ENCODE peak calls at places on chromosomes 6 and 20, in eight cellular contexts. N is IMR-90, P is lower lobe of right lung, M is fibroblast of lung, D is left lung, V is pancreas, L is upper lobe of right lung, I is left ventricle myocardium inferior. C is an unnamed sample.
A peak's percentile ranks its signal among the peaks of the same experiment; 100 is the strongest.

GRCh38 chr20:6767536-6768227 is at the start of gene BMP2:
- DNase-seq in V (peak; percentile 68), M (peak; percentile 63), I (peak; percentile 69), D (peak; percentile 51), N (peak; percentile 50), P (peak; percentile 67), L (peak; percentile 82), C (no peak)

GRCh38 chr6:27608916-27609883 is 136.3 kb upstream of the ZNF184 start:
- DNase-seq in I (no peak), P (no peak), V (no peak), D (no peak), M (peak; percentile 75), N (peak; percentile 60), L (no peak), C (no peak)

GRCh38 chr20:8254911-8255582 is 123.0 kb downstream of the PLCB1 start:
- DNase-seq in D (no peak), V (no peak), I (no peak), P (no peak), M (peak; percentile 72), L (no peak), N (peak; percentile 82), C (no peak)

GRCh38 chr6:144725731-144726522 is 440.8 kb downstream of the UTRN start:
- DNase-seq in I (peak; percentile 21), N (no peak), P (no peak), V (no peak), L (no peak), M (no peak), D (no peak), C (no peak)

GRCh38 chr6:167441653-167442644 is 117.1 kb downstream of the TTLL2 start:
- DNase-seq in N (no peak), P (no peak), I (no peak), V (no peak), L (no peak), D (no peak), M (no peak), C (no peak)

GRCh38 chr20:10132391-10132790 is 86.2 kb upstream of the SNAP25 start:
- DNase-seq in P (no peak), V (no peak), I (no peak), D (no peak), M (no peak), L (no peak), N (no peak), C (no peak)

GRCh38 chr6:43921548-43922422 is 151.8 kb downstream of the VEGFA start:
- DNase-seq in M (no peak), P (peak; percentile 32), N (no peak), D (no peak), V (peak; percentile 6), I (no peak), L (peak; percentile 48), C (no peak)

GRCh38 chr20:36485286-36485685 is 56.0 kb upstream of the MYL9 start:
- DNase-seq in L (no peak), N (no peak), P (no peak), V (no peak), M (no peak), I (no peak), D (no peak), C (no peak)

GRCh38 chr20:36116813-36117441 is 37.6 kb upstream of the EPB41L1 start:
- DNase-seq in I (no peak), D (no peak), P (no peak), M (peak; percentile 35), V (no peak), N (peak; percentile 89), L (no peak), C (no peak)

DNA sequence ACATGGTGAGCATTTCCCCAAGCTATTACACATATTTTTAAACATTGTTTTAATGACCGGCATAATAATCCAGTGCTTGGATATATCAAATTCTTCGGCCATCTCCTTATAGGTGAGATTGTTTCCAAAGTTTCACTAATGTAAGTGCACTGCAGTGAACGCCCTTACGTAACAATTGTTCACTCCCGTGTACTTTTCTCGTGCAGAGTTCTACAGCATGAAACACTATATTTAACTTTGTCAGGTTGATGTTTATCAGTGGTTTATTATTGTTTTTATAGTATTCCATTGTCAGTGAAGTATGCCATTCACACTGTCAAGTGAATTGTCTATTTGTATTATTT is 3.4 kb upstream of the GZF1 start:
- DNase-seq in V (no peak), M (no peak), D (no peak), N (no peak), L (no peak), P (no peak), I (no peak), C (no peak)
- TF ChIP-seq CTCF in V (no peak), M (no peak), D (no peak), N (no peak), L (no peak), P (no peak), I (no peak), C (no peak)

GRCh38 chr6:85460154-85460950 is 10.5 kb downstream of the NT5E start:
- DNase-seq in P (no peak), V (no peak), M (no peak), N (no peak), I (no peak), L (no peak), D (no peak), C (no peak)

GRCh38 chr6:85459224-85459901 is 9.5 kb downstream of the NT5E start:
- DNase-seq in I (no peak), L (no peak), M (peak; percentile 70), N (peak; percentile 82), P (no peak), D (no peak), V (no peak), C (no peak)

GRCh38 chr6:85456782-85457181 is 6.9 kb downstream of the NT5E start:
- DNase-seq in M (no peak), N (no peak), P (no peak), D (no peak), V (no peak), L (no peak), I (no peak), C (no peak)

GRCh38 chr6:85458184-85458583 is 8.3 kb downstream of the NT5E start:
- DNase-seq in M (no peak), P (no peak), L (no peak), D (no peak), V (no peak), N (no peak), I (no peak), C (no peak)

DNA sequence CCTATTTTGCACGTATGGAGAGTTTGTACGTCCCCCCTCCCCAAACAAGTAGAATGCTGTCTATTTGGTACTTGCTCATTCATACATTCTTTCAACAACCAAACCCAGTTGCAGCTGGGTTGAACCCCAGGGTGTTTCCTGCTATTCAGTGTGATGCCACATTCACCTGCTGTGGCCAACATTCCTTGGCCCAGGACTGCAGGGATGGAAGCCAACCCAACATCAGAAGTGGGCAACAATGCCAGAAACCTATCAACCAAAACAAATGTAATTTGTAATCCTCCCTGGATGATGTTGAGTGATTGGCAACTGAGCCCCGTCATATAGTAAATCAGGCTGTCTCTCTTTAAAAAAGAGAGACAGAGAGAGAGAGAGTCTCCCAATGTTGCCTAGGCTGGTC is 8.9 kb downstream of the NT5E start:
- DNase-seq in I (no peak), V (no peak), P (no peak), N (no peak), M (no peak), D (no peak), L (no peak), C (no peak)
- H3K27ac ChIP-seq in I (peak overlapping the region; percentile 67), V (no peak overlapping the region), P (no peak overlapping the region), N (peak overlapping the region; percentile 24), M (peak overlapping the region; percentile 35), D (no peak overlapping the region), L (no peak overlapping the region), C (no peak overlapping the region)

GRCh38 chr6:25652007-25652515 is at the start of gene SCGN:
- DNase-seq in M (peak; percentile 67), P (peak; percentile 62), N (peak; percentile 36), L (peak; percentile 77), V (peak; percentile 77), I (peak; percentile 60), D (peak; percentile 61), C (peak; percentile 14)
- H3K27me3 ChIP-seq in M (no peaks in the 10 kb centered on the region), P (peaks cover 43% of the 10 kb centered on the region), N (no peaks in the 10 kb centered on the region), L (peaks cover 36% of the 10 kb centered on the region), V (no peaks in the 10 kb centered on the region), I (peaks cover 61% of the 10 kb centered on the region), D (peaks cover 10% of the 10 kb centered on the region), C (peaks cover 64% of the 10 kb centered on the region)

DNA sequence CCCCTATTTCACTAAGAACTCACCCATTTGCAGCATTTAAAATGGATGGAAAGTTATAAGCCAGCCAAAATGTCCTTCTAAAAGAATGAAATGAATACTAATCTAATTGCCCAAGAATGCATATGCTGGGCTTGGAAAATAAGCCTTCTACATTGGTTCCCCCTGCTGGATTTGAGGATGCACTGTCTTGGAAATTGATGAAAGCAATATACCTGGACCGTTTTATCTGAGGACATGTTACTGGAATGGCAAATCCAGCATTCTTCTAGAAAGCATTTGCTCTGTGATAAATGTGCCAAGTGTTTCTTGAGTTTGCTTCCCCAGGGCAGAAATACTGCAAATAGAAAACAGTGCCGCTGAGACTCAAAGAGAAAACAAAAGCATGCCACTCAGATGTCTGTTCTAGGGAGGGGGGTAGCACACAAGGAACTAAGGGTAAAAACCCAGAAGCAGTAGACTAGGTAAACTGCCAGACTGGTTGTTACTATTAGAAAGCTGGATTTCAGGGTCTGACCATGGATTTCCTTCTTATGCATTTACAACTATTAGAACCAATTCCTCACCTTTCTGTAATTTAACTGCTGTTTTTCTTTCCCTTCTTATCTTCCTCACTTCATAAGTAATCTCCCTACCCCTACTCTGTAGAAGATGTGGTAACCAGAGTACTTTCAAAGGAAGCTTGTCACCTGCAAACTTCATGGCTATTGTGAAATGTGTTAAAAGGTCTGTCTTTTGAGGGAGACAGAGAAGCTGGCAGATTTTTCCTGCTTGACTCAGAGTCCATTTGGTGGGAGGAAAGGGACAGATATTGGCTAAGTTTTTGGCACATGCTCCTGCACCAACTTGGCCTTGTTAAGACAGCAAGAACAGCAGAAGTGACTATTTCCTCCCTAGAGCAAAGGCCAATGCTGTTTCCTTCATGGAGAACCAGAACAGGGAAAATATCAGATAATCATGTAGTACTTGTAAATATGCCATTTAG is 642.6 kb downstream of the KIF16B start:
- DNase-seq in V (no peak), D (no peak), I (no peak), L (no peak), N (peak; percentile 39), P (no peak), M (peak; percentile 44), C (no peak)
- TF ChIP-seq CTCF in V (peak; percentile 11), D (peak; percentile 9), I (peak; percentile 42), L (peak; percentile 48), N (peak; percentile 57), P (peak; percentile 40), M (peak; percentile 50), C (no peak)

DNA sequence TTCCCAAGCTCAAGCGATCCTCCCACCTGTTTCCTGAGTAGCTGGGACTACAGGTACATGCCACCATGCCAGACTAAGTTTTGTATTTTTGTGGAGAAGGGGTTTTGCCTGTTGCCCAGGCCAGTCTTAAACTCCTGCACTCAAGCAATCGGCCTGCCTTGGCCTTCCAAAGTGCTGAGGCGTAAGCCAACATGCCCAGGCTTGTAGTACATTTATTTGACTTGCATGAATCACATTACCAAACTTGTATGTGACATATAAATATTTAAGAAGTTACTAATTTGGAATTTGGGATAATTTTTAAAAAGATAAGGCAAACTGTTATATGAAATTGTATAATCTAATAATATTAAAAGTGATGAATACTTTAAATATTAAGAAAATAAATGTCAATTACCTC is 157.6 kb downstream of the MCHR2 start:
- DNase-seq in P (no peak), N (peak; percentile 44), D (no peak), M (no peak), V (no peak), I (no peak), L (no peak), C (no peak)
- H3K27ac ChIP-seq in P (no peak overlapping the region), N (peak overlapping the region; percentile 95), D (no peak overlapping the region), M (no peak overlapping the region), V (no peak overlapping the region), I (no peak overlapping the region), L (no peak overlapping the region), C (no peak overlapping the region)

C was measured in CD4-positive, alpha-beta T cell.